ENCODE peak calls at places on chromosomes 13 and 19, in four cellular contexts. One of them, this sample, is unnamed.

GRCh38 chr19:41409288-41409687 is 11.7 kb downstream of the BCKDHA start:
- DNase-seq in A549: peak; percentile 55
- DNase-seq in thoracic aorta: no peak
- DNase-seq in OCI-LY7: no peak
- DNase-seq in this sample: peak; percentile 24

GRCh38 chr13:41554626-41555386 is 97.5 kb downstream of the RGCC start:
- DNase-seq in A549: no peak
- DNase-seq in thoracic aorta: no peak
- DNase-seq in OCI-LY7: peak; percentile 89
- DNase-seq in this sample: peak; percentile 72

GRCh38 chr13:97198753-97199152 is 23.4 kb upstream of the MBNL2 start:
- DNase-seq in A549: no peak
- DNase-seq in thoracic aorta: no peak
- DNase-seq in OCI-LY7: no peak
- DNase-seq in this sample: no peak

GRCh38 chr19:40464059-40465024 is 1.2 kb downstream of the BLVRB start:
- DNase-seq in A549: peak; percentile 97
- DNase-seq in thoracic aorta: peak; percentile 76
- DNase-seq in OCI-LY7: peak; percentile 73
- DNase-seq in this sample: peak; percentile 76

GRCh38 chr13:19985219-19985556 is 26.7 kb downstream of the ZMYM2 start:
- DNase-seq in A549: no peak
- DNase-seq in thoracic aorta: no peak
- DNase-seq in OCI-LY7: no peak
- DNase-seq in this sample: no peak

GRCh38 chr19:48837081-48837524 is 812 bp upstream of the HSD17B14 start:
- DNase-seq in A549: peak; percentile 99
- DNase-seq in thoracic aorta: peak; percentile 69
- DNase-seq in OCI-LY7: peak; percentile 90
- DNase-seq in this sample: peak; percentile 91

GRCh38 chr13:112767506-112768471 is 78.0 kb downstream of the ATP11A start:
- DNase-seq in A549: no peak
- DNase-seq in thoracic aorta: no peak
- DNase-seq in OCI-LY7: no peak
- DNase-seq in this sample: peak; percentile 75

GRCh38 chr13:24159921-24160324 is 597 bp upstream of the SPATA13 start:
- DNase-seq in A549: no peak
- DNase-seq in thoracic aorta: no peak
- DNase-seq in OCI-LY7: no peak
- DNase-seq in this sample: no peak

GRCh38 chr19:28829762-28830161 is 383.2 kb downstream of the UQCRFS1 start:
- DNase-seq in A549: no peak
- DNase-seq in thoracic aorta: no peak
- DNase-seq in OCI-LY7: no peak
- DNase-seq in this sample: no peak

GRCh38 chr13:109821038-109821545 is 34.7 kb upstream of the IRS2 start:
- DNase-seq in A549: no peak
- DNase-seq in thoracic aorta: no peak
- DNase-seq in OCI-LY7: no peak
- DNase-seq in this sample: no peak
- H3K4me3 ChIP-seq in A549: no peak overlapping the region
- H3K4me3 ChIP-seq in thoracic aorta: no peak overlapping the region
- H3K4me3 ChIP-seq in OCI-LY7: no peak overlapping the region
- H3K4me3 ChIP-seq in this sample: no peak overlapping the region

GRCh38 chr19:14197882-14198281 is 8.1 kb downstream of the ADGRL1 start:
- DNase-seq in A549: no peak
- DNase-seq in thoracic aorta: no peak
- DNase-seq in OCI-LY7: no peak
- DNase-seq in this sample: no peak

GRCh38 chr19:14203258-14203657 is 2.7 kb downstream of the ADGRL1 start:
- DNase-seq in A549: no peak
- DNase-seq in thoracic aorta: no peak
- DNase-seq in OCI-LY7: no peak
- DNase-seq in this sample: no peak

GRCh38 chr19:14198384-14199376 is 7.3 kb downstream of the ADGRL1 start:
- DNase-seq in A549: no peak
- DNase-seq in thoracic aorta: no peak
- DNase-seq in OCI-LY7: peak; percentile 40
- DNase-seq in this sample: no peak
- TF ChIP-seq CTCF in A549: no peak
- TF ChIP-seq CTCF in thoracic aorta: no peak
- TF ChIP-seq CTCF in OCI-LY7: peak; percentile 60
- TF ChIP-seq CTCF in this sample: no peak

GRCh38 chr19:16001481-16002312 is 52.9 kb downstream of the OR10H4 start:
- DNase-seq in A549: no peak
- DNase-seq in thoracic aorta: no peak
- DNase-seq in OCI-LY7: peak; percentile 8
- DNase-seq in this sample: peak; percentile 84
- H3K4me3 ChIP-seq in A549: no peak overlapping the region
- H3K4me3 ChIP-seq in thoracic aorta: peak overlapping the region; percentile 71
- H3K4me3 ChIP-seq in OCI-LY7: peak overlapping the region; percentile 26
- H3K4me3 ChIP-seq in this sample: peak overlapping the region; percentile 27

DNA sequence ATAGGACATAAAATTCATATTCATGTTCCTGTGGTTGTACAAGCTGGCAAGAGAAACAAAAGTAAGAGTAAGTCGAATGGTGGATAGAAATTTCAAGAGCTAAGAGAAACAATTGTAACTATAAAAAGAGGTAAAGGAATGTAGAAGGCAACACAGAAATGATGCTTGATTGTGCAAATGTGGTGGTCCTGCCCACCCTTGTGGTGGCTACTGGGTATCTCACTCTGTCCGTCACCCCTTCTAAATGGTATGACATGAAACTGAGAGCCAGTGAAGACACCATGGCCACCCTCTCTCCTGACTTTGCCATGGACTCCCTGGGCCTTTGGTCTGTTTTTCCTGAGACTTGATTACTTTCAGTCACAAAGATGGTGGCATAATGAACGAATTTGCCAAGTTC is 925.9 kb upstream of the SLITRK6 start:
- DNase-seq in A549: no peak
- DNase-seq in thoracic aorta: no peak
- DNase-seq in OCI-LY7: no peak
- DNase-seq in this sample: no peak
- TF ChIP-seq CTCF in A549: no peak
- TF ChIP-seq CTCF in thoracic aorta: no peak
- TF ChIP-seq CTCF in OCI-LY7: peak; percentile 25
- TF ChIP-seq CTCF in this sample: no peak

DNA sequence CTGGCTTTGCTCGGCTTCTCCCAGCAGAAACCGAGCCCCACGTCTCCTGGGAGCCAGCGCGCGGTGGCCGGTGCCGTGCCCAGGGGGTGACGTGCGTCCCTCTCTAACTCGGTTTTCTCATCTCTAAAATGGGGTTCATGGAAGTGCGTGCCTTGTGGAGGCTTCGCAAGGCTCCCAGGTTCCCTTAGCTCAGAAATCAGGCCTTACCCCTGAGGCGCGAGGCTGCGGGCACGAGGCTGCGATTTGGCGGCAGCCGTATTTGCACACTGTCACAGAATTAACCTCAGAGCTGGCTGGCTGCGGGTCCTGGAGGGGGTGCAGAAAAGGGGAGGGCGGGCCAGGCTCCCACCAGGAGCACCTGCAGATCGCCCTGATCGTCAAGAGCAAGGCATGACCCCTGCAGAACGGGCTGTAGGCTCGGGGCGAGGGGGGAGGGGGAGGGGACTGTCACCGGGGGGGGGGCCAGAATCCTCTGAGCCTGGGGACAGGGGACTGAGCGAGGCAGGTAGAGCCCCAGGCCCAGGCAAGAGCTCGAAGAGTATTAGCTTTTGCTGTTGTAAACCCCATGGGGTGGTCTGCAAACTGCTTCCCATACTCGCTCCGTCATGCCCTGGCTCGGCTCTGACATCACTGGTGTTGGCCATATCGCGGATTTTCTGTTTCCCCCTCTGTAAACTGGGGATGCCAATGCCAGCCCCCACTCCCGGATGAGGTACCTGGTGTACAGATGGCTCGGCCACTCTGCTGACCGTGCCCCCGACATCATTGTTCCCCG is 62.2 kb downstream of the CCNE1 start:
- DNase-seq in A549: no peak
- DNase-seq in thoracic aorta: no peak
- DNase-seq in OCI-LY7: no peak
- DNase-seq in this sample: no peak
- H3K4me3 ChIP-seq in A549: peak overlapping the region; percentile 70
- H3K4me3 ChIP-seq in thoracic aorta: peak overlapping the region; percentile 71
- H3K4me3 ChIP-seq in OCI-LY7: peak overlapping the region; percentile 65
- H3K4me3 ChIP-seq in this sample: peak overlapping the region; percentile 21

DNA sequence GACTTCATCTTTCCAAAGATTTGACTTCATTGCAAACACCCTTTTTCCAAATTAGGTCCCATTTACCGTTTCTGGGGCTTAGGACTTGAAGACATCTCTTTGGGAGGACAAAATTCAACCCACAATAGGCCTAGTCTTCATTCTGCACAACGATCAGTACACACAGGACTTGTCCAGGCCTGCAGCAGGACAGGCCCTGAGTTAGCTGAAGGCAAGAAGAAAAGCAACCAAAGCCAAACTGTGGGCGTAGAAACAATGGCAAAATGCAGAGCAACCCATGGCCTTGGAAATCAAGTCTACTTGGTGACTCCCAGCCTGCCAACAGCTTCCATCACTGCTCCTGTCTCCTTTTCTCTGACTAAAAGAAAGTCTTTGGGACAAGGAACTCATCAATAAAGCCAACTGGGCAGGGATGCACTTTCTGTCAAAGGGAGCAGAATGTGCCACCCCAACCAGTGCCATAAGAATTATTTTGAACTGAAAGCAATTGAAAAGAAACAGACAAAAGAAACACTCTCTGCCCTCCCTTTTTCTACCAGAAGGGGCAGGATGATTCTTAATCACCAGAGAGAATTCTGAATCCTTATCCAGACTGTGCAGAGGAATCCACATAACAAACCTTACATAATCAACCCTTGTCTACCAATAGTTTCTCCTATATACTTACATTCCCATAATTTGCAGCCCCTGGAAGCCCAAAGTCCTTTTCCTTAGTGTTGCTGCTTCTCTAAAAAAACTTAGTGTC is 520.9 kb upstream of the NBEA start:
- DNase-seq in A549: no peak
- DNase-seq in thoracic aorta: no peak
- DNase-seq in OCI-LY7: peak; percentile 0
- DNase-seq in this sample: no peak
- TF ChIP-seq CTCF in A549: no peak
- TF ChIP-seq CTCF in thoracic aorta: no peak
- TF ChIP-seq CTCF in OCI-LY7: peak; percentile 39
- TF ChIP-seq CTCF in this sample: no peak